ENCODE peak calls at places on chromosomes 12 and 14, in ten cellular contexts. One of them, this sample, is unnamed.

GRCh38 chr14:67418368-67419174 is 6.6 kb upstream of the PLEK2 start:
- DNase-seq in neural progenitor cell: no peak
- DNase-seq in psoas muscle: no peak
- DNase-seq in transverse colon: peak
- DNase-seq in bronchial epithelial cell: peak
- DNase-seq in mesothelial cell of epicardium: no peak
- DNase-seq in A549: no peak
- DNase-seq in Peyer's patch: no peak
- DNase-seq in RWPE1: peak
- DNase-seq in lower lobe of right lung: no peak
- DNase-seq in this sample: no peak

GRCh38 chr14:71521736-71522135 is 410.5 kb upstream of the RGS6 start:
- DNase-seq in neural progenitor cell: no peak
- DNase-seq in psoas muscle: no peak
- DNase-seq in transverse colon: no peak
- DNase-seq in bronchial epithelial cell: no peak
- DNase-seq in mesothelial cell of epicardium: no peak
- DNase-seq in A549: no peak
- DNase-seq in Peyer's patch: no peak
- DNase-seq in RWPE1: no peak
- DNase-seq in lower lobe of right lung: no peak
- DNase-seq in this sample: no peak

GRCh38 chr12:38995249-38995648 is 89.9 kb upstream of the CPNE8 start:
- DNase-seq in neural progenitor cell: peak
- DNase-seq in psoas muscle: no peak
- DNase-seq in transverse colon: no peak
- DNase-seq in bronchial epithelial cell: no peak
- DNase-seq in mesothelial cell of epicardium: no peak
- DNase-seq in A549: no peak
- DNase-seq in Peyer's patch: no peak
- DNase-seq in RWPE1: no peak
- DNase-seq in lower lobe of right lung: no peak
- DNase-seq in this sample: no peak

GRCh38 chr12:75289678-75290200 is 40.4 kb downstream of the CAPS2 start:
- DNase-seq in neural progenitor cell: no peak
- DNase-seq in psoas muscle: no peak
- DNase-seq in transverse colon: no peak
- DNase-seq in bronchial epithelial cell: peak
- DNase-seq in mesothelial cell of epicardium: no peak
- DNase-seq in A549: no peak
- DNase-seq in Peyer's patch: no peak
- DNase-seq in RWPE1: peak
- DNase-seq in lower lobe of right lung: no peak
- DNase-seq in this sample: no peak

GRCh38 chr12:125888921-125889320 is 823.7 kb downstream of the AACS start:
- DNase-seq in neural progenitor cell: no peak
- DNase-seq in psoas muscle: no peak
- DNase-seq in transverse colon: no peak
- DNase-seq in bronchial epithelial cell: no peak
- DNase-seq in mesothelial cell of epicardium: no peak
- DNase-seq in A549: no peak
- DNase-seq in Peyer's patch: no peak
- DNase-seq in RWPE1: no peak
- DNase-seq in lower lobe of right lung: no peak
- DNase-seq in this sample: no peak

GRCh38 chr12:12358528-12358927 is 1.6 kb downstream of the BORCS5 start:
- DNase-seq in neural progenitor cell: no peak
- DNase-seq in psoas muscle: no peak
- DNase-seq in transverse colon: no peak
- DNase-seq in bronchial epithelial cell: no peak
- DNase-seq in mesothelial cell of epicardium: no peak
- DNase-seq in A549: no peak
- DNase-seq in Peyer's patch: no peak
- DNase-seq in RWPE1: no peak
- DNase-seq in lower lobe of right lung: no peak
- DNase-seq in this sample: peak

GRCh38 chr14:60658909-60659585 is 9.8 kb upstream of the SIX1 start:
- DNase-seq in neural progenitor cell: peak
- DNase-seq in psoas muscle: no peak
- DNase-seq in transverse colon: no peak
- DNase-seq in bronchial epithelial cell: peak
- DNase-seq in mesothelial cell of epicardium: no peak
- DNase-seq in A549: no peak
- DNase-seq in Peyer's patch: no peak
- DNase-seq in RWPE1: no peak
- DNase-seq in lower lobe of right lung: no peak
- DNase-seq in this sample: no peak

GRCh38 chr14:55913324-55914035 is 204.7 kb upstream of the PELI2 start:
- DNase-seq in neural progenitor cell: peak
- DNase-seq in psoas muscle: no peak
- DNase-seq in transverse colon: no peak
- DNase-seq in bronchial epithelial cell: no peak
- DNase-seq in mesothelial cell of epicardium: no peak
- DNase-seq in A549: no peak
- DNase-seq in Peyer's patch: no peak
- DNase-seq in RWPE1: no peak
- DNase-seq in lower lobe of right lung: no peak
- DNase-seq in this sample: no peak

GRCh38 chr12:107317751-107318553 is 224.6 kb upstream of the CRY1 start:
- DNase-seq in neural progenitor cell: peak
- DNase-seq in psoas muscle: peak
- DNase-seq in transverse colon: peak
- DNase-seq in bronchial epithelial cell: peak
- DNase-seq in mesothelial cell of epicardium: peak
- DNase-seq in A549: peak
- DNase-seq in Peyer's patch: peak
- DNase-seq in RWPE1: peak
- DNase-seq in lower lobe of right lung: peak
- DNase-seq in this sample: peak

GRCh38 chr12:120994589-120995337 is 16.4 kb downstream of the HNF1A start:
- DNase-seq in neural progenitor cell: no peak
- DNase-seq in psoas muscle: no peak
- DNase-seq in transverse colon: no peak
- DNase-seq in bronchial epithelial cell: no peak
- DNase-seq in mesothelial cell of epicardium: no peak
- DNase-seq in A549: no peak
- DNase-seq in Peyer's patch: no peak
- DNase-seq in RWPE1: no peak
- DNase-seq in lower lobe of right lung: no peak
- DNase-seq in this sample: no peak

GRCh38 chr12:70645494-70646317 is 8.5 kb upstream of the PTPRB start:
- DNase-seq in neural progenitor cell: no peak
- DNase-seq in psoas muscle: peak
- DNase-seq in transverse colon: peak
- DNase-seq in bronchial epithelial cell: peak
- DNase-seq in mesothelial cell of epicardium: no peak
- DNase-seq in A549: peak
- DNase-seq in Peyer's patch: no peak
- DNase-seq in RWPE1: peak
- DNase-seq in lower lobe of right lung: peak
- DNase-seq in this sample: no peak

GRCh38 chr14:54114941-54115340 is 158.3 kb upstream of the BMP4 start:
- DNase-seq in neural progenitor cell: no peak
- DNase-seq in psoas muscle: no peak
- DNase-seq in transverse colon: no peak
- DNase-seq in bronchial epithelial cell: no peak
- DNase-seq in mesothelial cell of epicardium: no peak
- DNase-seq in A549: no peak
- DNase-seq in Peyer's patch: no peak
- DNase-seq in RWPE1: no peak
- DNase-seq in lower lobe of right lung: no peak
- DNase-seq in this sample: no peak

GRCh38 chr14:46490150-46490769 is 161.3 kb downstream of the RPL10L start:
- DNase-seq in neural progenitor cell: peak
- DNase-seq in psoas muscle: no peak
- DNase-seq in transverse colon: no peak
- DNase-seq in bronchial epithelial cell: peak
- DNase-seq in mesothelial cell of epicardium: no peak
- DNase-seq in A549: no peak
- DNase-seq in Peyer's patch: no peak
- DNase-seq in RWPE1: peak
- DNase-seq in lower lobe of right lung: no peak
- DNase-seq in this sample: peak

GRCh38 chr12:62268956-62269355 is 8.8 kb downstream of the USP15 start:
- DNase-seq in neural progenitor cell: no peak
- DNase-seq in psoas muscle: no peak
- DNase-seq in transverse colon: no peak
- DNase-seq in bronchial epithelial cell: peak
- DNase-seq in mesothelial cell of epicardium: no peak
- DNase-seq in A549: no peak
- DNase-seq in Peyer's patch: no peak
- DNase-seq in RWPE1: no peak
- DNase-seq in lower lobe of right lung: no peak
- DNase-seq in this sample: no peak

GRCh38 chr14:99157676-99158075 is 114.3 kb downstream of the BCL11B start:
- DNase-seq in neural progenitor cell: no peak
- DNase-seq in psoas muscle: no peak
- DNase-seq in transverse colon: no peak
- DNase-seq in bronchial epithelial cell: no peak
- DNase-seq in mesothelial cell of epicardium: no peak
- DNase-seq in A549: no peak
- DNase-seq in Peyer's patch: no peak
- DNase-seq in RWPE1: no peak
- DNase-seq in lower lobe of right lung: no peak
- DNase-seq in this sample: no peak

DNA sequence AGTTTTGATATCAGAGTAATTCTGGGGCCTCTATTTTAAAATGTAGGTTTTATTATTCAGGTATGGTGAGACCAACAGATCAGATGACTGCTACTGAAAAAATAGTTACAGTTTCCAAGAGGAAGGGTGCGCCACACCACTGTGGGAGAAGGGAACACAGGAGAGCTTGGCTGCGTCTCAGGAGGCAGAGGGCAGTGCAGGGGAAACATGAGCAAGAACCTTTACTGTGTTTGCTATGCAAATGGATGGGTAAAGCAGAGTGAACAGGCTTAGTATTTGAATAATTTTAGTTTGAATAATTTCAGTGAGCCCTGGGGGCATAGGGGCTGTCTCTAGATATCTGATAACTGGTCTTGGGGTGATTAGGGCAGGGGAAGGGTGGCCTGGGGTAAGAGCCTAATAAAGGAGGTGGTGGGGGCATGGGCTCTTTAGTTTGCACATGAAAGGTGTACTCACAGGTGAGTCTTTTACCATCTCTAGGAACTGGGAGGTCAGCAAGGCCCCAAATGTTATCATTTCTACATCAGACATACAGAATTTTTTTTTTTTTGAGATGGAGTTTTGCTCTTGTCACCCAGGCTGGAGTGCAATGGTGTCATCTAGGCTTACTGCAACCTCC is 196.8 kb upstream of the NEDD1 start:
- DNase-seq in neural progenitor cell: peak
- DNase-seq in psoas muscle: no peak
- DNase-seq in transverse colon: no peak
- DNase-seq in bronchial epithelial cell: peak
- DNase-seq in mesothelial cell of epicardium: no peak
- DNase-seq in A549: no peak
- DNase-seq in Peyer's patch: no peak
- DNase-seq in RWPE1: no peak
- DNase-seq in lower lobe of right lung: no peak
- DNase-seq in this sample: no peak
- TF ChIP-seq CTCF in neural progenitor cell: peak
- TF ChIP-seq CTCF in psoas muscle: no peak
- TF ChIP-seq CTCF in transverse colon: no peak
- TF ChIP-seq CTCF in bronchial epithelial cell: peak
- TF ChIP-seq CTCF in mesothelial cell of epicardium: no peak
- TF ChIP-seq CTCF in A549: no peak
- TF ChIP-seq CTCF in Peyer's patch: no peak
- TF ChIP-seq CTCF in RWPE1: no peak
- TF ChIP-seq CTCF in lower lobe of right lung: no peak
- TF ChIP-seq CTCF in this sample: no peak

DNA sequence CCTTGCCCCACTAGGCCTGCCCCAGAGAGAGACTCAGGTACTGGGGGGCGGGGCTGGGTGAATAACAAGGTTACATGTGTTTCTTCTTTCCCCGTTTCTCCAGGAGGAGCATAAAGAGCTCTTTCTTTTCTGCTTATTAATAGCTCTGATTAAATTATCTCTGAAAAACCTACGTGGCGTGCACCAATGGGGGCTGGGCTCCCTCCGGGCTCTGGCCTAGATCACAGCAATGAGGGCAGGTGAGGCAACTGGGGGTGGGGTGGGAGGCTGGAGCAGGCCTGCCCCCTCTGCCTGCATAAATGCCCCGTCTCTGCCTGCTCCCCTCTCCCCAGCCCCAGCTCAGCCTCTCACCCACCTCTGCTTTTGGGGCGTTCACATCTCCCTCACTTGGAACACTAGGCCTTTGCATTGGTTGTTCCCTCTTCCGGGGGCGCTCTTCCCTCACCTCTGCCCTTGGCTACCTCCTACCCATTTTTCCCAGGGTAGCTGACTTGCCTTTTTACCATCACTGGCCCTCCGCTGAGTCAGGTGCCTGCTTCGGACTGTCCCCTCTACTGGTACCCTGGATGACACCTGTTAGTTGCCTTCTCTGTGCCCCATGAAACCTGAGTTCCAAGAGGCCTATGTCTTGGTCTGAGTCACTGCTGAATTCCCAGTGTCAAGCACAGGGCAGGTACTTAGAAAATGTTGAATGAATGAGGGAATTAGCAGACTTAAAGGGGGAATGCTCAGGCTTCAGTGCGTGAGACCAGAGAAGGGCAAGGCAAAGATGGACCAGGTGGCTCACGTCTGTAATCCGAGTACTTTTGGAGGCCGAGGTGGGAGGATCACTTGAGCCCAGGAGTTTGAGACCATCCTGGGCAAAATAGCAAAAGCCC is 4.0 kb upstream of the FAM222A start:
- DNase-seq in neural progenitor cell: no peak
- DNase-seq in psoas muscle: no peak
- DNase-seq in transverse colon: no peak
- DNase-seq in bronchial epithelial cell: no peak
- DNase-seq in mesothelial cell of epicardium: no peak
- DNase-seq in A549: no peak
- DNase-seq in Peyer's patch: no peak
- DNase-seq in RWPE1: no peak
- DNase-seq in lower lobe of right lung: no peak
- DNase-seq in this sample: no peak
- TF ChIP-seq CTCF in neural progenitor cell: no peak
- TF ChIP-seq CTCF in psoas muscle: no peak
- TF ChIP-seq CTCF in transverse colon: no peak
- TF ChIP-seq CTCF in bronchial epithelial cell: no peak
- TF ChIP-seq CTCF in mesothelial cell of epicardium: no peak
- TF ChIP-seq CTCF in A549: no peak
- TF ChIP-seq CTCF in Peyer's patch: no peak
- TF ChIP-seq CTCF in RWPE1: no peak
- TF ChIP-seq CTCF in lower lobe of right lung: no peak
- TF ChIP-seq CTCF in this sample: no peak

GRCh38 chr14:24368562-24369252 is 723 bp downstream of the NFATC4 start:
- DNase-seq in neural progenitor cell: peak
- DNase-seq in psoas muscle: peak
- DNase-seq in transverse colon: peak
- DNase-seq in bronchial epithelial cell: no peak
- DNase-seq in mesothelial cell of epicardium: peak
- DNase-seq in A549: no peak
- DNase-seq in Peyer's patch: peak
- DNase-seq in RWPE1: no peak
- DNase-seq in lower lobe of right lung: peak
- DNase-seq in this sample: no peak
- TF ChIP-seq CTCF in neural progenitor cell: peak
- TF ChIP-seq CTCF in psoas muscle: no peak
- TF ChIP-seq CTCF in transverse colon: no peak
- TF ChIP-seq CTCF in bronchial epithelial cell: no peak
- TF ChIP-seq CTCF in mesothelial cell of epicardium: no peak
- TF ChIP-seq CTCF in A549: no peak
- TF ChIP-seq CTCF in Peyer's patch: no peak
- TF ChIP-seq CTCF in RWPE1: no peak
- TF ChIP-seq CTCF in lower lobe of right lung: no peak
- TF ChIP-seq CTCF in this sample: no peak

GRCh38 chr14:28751467-28752058 is 15.0 kb upstream of the FOXG1 start:
- DNase-seq in neural progenitor cell: peak
- DNase-seq in psoas muscle: no peak
- DNase-seq in transverse colon: no peak
- DNase-seq in bronchial epithelial cell: peak
- DNase-seq in mesothelial cell of epicardium: no peak
- DNase-seq in A549: peak
- DNase-seq in Peyer's patch: no peak
- DNase-seq in RWPE1: peak
- DNase-seq in lower lobe of right lung: no peak
- DNase-seq in this sample: peak
- TF ChIP-seq CTCF in neural progenitor cell: peak
- TF ChIP-seq CTCF in psoas muscle: no peak
- TF ChIP-seq CTCF in transverse colon: no peak
- TF ChIP-seq CTCF in bronchial epithelial cell: peak
- TF ChIP-seq CTCF in mesothelial cell of epicardium: peak
- TF ChIP-seq CTCF in A549: peak
- TF ChIP-seq CTCF in Peyer's patch: no peak
- TF ChIP-seq CTCF in RWPE1: peak
- TF ChIP-seq CTCF in lower lobe of right lung: peak
- TF ChIP-seq CTCF in this sample: peak